ENCODE peak calls at places on chromosomes 4 and X, in five cellular contexts. S, P, I, J and U are unnamed samples.

GRCh38 chr4:114603455-114603854 is 4.8 kb downstream of the UGT8 start:
- DNase-seq in S (no peak), P (no peak), I (no peak), J (no peak), U (no peak)

GRCh38 chr4:154984148-154984547 is 203.1 kb downstream of the RBM46 start:
- DNase-seq in S (no peak), P (no peak), I (no peak), J (no peak), U (no peak)

GRCh38 chr4:25815586-25815985 is 47.2 kb downstream of the SEL1L3 start:
- DNase-seq in S (no peak), P (no peak), I (peak), J (no peak), U (no peak)

GRCh38 chr4:177287298-177287697 is 22.4 kb upstream of the NEIL3 start:
- DNase-seq in S (no peak), P (no peak), I (no peak), J (no peak), U (no peak)

GRCh38 chr4:107744532-107744931 is 24.5 kb upstream of the PAPSS1 start:
- DNase-seq in S (no peak), P (no peak), I (no peak), J (no peak), U (no peak)

GRCh38 chr4:57191523-57192034 is 81.4 kb upstream of the IGFBP7 start:
- DNase-seq in S (no peak), P (no peak), I (peak), J (no peak), U (no peak)

GRCh38 chr4:80097395-80098177 is 24.6 kb upstream of the ANTXR2 start:
- DNase-seq in S (no peak), P (peak), I (peak), J (no peak), U (no peak)

GRCh38 chrX:109934434-109934833 is 68.5 kb upstream of the TMEM164 start:
- DNase-seq in S (no peak), P (peak), I (peak), J (no peak), U (no peak)

GRCh38 chr4:106263594-106264330 is 52.2 kb downstream of the TBCK start:
- DNase-seq in S (no peak), P (no peak), I (no peak), J (no peak), U (no peak)

GRCh38 chr4:2729533-2729875 is 26.6 kb downstream of the TNIP2 start:
- DNase-seq in S (no peak), P (no peak), I (no peak), J (no peak), U (no peak)

GRCh38 chrX:13051529-13052172 is 7.2 kb upstream of the FAM9C start:
- DNase-seq in S (no peak), P (no peak), I (no peak), J (no peak), U (peak)

GRCh38 chrX:12011075-12011474 is 127.2 kb upstream of the FRMPD4 start:
- DNase-seq in S (no peak), P (peak), I (peak), J (no peak), U (no peak)

GRCh38 chr4:141006236-141006802 is 127.0 kb downstream of the RNF150 start:
- DNase-seq in S (no peak), P (no peak), I (no peak), J (no peak), U (no peak)

GRCh38 chrX:1336331-1337143 is at the start of gene IL3RA:
- DNase-seq in S (peak), P (peak), I (peak), J (peak), U (no peak)

GRCh38 chr4:123412700-123413512 is 16.3 kb downstream of the SPRY1 start:
- DNase-seq in S (no peak), P (no peak), I (no peak), J (no peak), U (no peak)

GRCh38 chr4:1365271-1366178 is 18.5 kb downstream of the UVSSA start:
- DNase-seq in S (no peak), P (no peak), I (no peak), J (no peak), U (no peak)
- TF ChIP-seq CTCF in S (no peak), P (peak), I (no peak), J (peak), U (no peak)

DNA sequence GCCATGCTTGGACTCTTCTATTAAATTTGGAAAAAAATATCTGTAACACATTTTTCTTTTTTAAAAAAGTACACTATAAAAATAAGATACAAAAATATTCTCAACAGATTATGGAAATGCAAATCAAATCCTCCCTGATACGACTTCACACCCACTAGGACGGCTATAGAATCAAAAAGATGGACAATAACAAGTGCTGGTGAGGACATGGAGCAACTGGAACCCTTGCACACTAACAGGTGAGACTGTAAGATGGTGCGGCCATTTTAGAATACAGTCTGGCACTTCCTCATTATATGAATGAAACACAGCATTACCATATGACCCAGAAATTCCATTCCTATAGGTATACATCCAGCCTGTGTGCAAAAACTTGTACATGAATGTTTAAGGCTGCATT is 83.6 kb downstream of the GATB start:
- DNase-seq in S (no peak), P (no peak), I (no peak), J (no peak), U (no peak)
- TF ChIP-seq CTCF in S (no peak), P (no peak), I (no peak), J (no peak), U (no peak)

GRCh38 chrX:108732630-108733321 is 3.6 kb downstream of the IRS4 start:
- DNase-seq in S (no peak), P (no peak), I (no peak), J (peak), U (no peak)

GRCh38 chrX:108735680-108736508 is 469 bp downstream of the IRS4 start:
- DNase-seq in S (peak), P (no peak), I (peak), J (peak), U (no peak)

GRCh38 chrX:108736509-108737479 is at the start of gene IRS4:
- DNase-seq in S (peak), P (no peak), I (peak), J (peak), U (no peak)

GRCh38 chrX:108734426-108734825 is 1.9 kb downstream of the IRS4 start:
- DNase-seq in S (no peak), P (no peak), I (no peak), J (no peak), U (no peak)

GRCh38 chrX:108735087-108735679 is 1.2 kb downstream of the IRS4 start:
- DNase-seq in S (no peak), P (no peak), I (no peak), J (peak), U (no peak)
- TF ChIP-seq CTCF in S (no peak), P (no peak), I (no peak), J (no peak), U (no peak)

DNA sequence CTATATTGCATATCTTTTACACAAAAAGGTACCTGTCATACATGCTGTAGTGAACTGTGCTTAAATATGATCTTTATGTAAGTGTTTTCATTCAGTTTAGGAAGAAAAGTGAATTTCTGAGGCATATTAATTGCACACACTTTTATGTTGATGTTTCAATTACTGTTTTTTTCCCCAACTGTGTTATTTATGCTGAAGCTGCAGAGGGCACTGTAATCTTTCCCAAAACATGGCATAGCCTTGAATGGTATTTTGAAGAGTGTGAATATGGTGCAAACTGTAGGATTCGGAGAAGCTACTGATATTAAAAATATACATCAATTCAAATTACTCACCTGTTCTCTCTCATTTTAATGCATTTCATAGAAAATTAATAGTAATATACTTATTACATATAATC is 6.0 kb upstream of the CENPE start:
- DNase-seq in S (no peak), P (peak), I (peak), J (peak), U (no peak)
- TF ChIP-seq CTCF in S (no peak), P (peak), I (peak), J (peak), U (no peak)

DNA sequence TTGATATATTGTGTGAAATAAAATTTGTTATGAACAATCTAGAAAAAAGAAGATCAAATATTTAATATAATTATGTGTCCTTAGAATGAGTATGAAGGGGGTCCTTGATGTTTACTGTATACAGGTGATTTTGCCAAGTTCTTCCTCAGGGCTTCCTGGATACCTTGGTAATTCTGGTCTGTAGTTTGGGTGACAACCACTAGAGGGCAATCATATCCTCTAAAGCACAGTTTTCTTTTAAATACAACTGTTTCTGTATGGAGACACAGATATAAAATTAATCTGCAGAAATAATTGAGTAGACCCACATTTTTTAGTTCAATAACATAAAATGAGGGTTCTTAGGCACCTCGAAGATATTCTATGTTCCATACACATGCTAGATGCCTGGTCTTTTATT is 157.7 kb downstream of the SPANXN1 start:
- DNase-seq in S (peak), P (no peak), I (peak), J (peak), U (no peak)
- TF ChIP-seq CTCF in S (no peak), P (peak), I (peak), J (peak), U (peak)

GRCh38 chr4:162852642-162853041 is 314.0 kb downstream of the NAF1 start:
- DNase-seq in S (no peak), P (no peak), I (no peak), J (no peak), U (no peak)
- TF ChIP-seq CTCF in S (no peak), P (no peak), I (no peak), J (no peak), U (no peak)